ENCODE peak calls at places on chromosomes 6 and 20, in ten cellular contexts. F is ovary, P is GM12878, L is endothelial cell of umbilical vein, G is Peyer's patch, S is breast epithelium, Q is spleen, V is heart left ventricle, R is prostate gland, D is tibial nerve. K is an unnamed sample.
A peak's percentile ranks its signal among the peaks of the same experiment; 100 is the strongest.

GRCh38 chr6:38470548-38470947 is 169.2 kb downstream of the BTBD9 start:
- DNase-seq in V (no peak), D (no peak), Q (no peak), S (no peak), G (no peak), L (no peak), F (no peak), P (no peak), R (no peak), K (no peak)

GRCh38 chr20:57977141-57977540 is 251.3 kb downstream of the ANKRD60 start:
- DNase-seq in V (peak; percentile 52), F (no peak), Q (no peak), P (no peak), S (no peak), G (no peak), R (no peak), D (no peak), L (no peak), K (no peak)

GRCh38 chr20:58340853-58341252 is 31.3 kb downstream of the RAB22A start:
- DNase-seq in L (peak; percentile 8), G (no peak), P (no peak), D (no peak), V (no peak), R (no peak), S (no peak), F (no peak), Q (no peak), K (no peak)

GRCh38 chr20:35556871-35557270 is 15.0 kb downstream of the ERGIC3 start:
- DNase-seq in V (no peak), F (no peak), Q (no peak), D (no peak), R (no peak), S (no peak), P (no peak), G (no peak), L (no peak), K (no peak)

GRCh38 chr20:32465092-32465900 is 107.2 kb downstream of the ASXL1 start:
- DNase-seq in P (no peak), F (peak; percentile 46), R (no peak), D (no peak), S (peak; percentile 67), L (peak; percentile 88), Q (peak; percentile 86), G (peak; percentile 95), V (peak; percentile 76), K (peak; percentile 92)

GRCh38 chr6:70547313-70547712 is 19.4 kb upstream of the SDHAF4 start:
- DNase-seq in Q (no peak), F (no peak), S (no peak), P (no peak), L (peak; percentile 17), D (no peak), V (no peak), G (no peak), R (no peak), K (no peak)

GRCh38 chr6:18451756-18452155 is 64.6 kb downstream of the RNF144B start:
- DNase-seq in S (no peak), V (no peak), G (no peak), L (no peak), D (no peak), Q (no peak), R (no peak), F (no peak), P (no peak), K (no peak)

GRCh38 chr6:42210551-42210950 is 7.1 kb downstream of the MRPS10 start:
- DNase-seq in R (no peak), G (no peak), D (no peak), P (no peak), L (peak; percentile 92), V (no peak), Q (no peak), S (no peak), F (no peak), K (no peak)

DNA sequence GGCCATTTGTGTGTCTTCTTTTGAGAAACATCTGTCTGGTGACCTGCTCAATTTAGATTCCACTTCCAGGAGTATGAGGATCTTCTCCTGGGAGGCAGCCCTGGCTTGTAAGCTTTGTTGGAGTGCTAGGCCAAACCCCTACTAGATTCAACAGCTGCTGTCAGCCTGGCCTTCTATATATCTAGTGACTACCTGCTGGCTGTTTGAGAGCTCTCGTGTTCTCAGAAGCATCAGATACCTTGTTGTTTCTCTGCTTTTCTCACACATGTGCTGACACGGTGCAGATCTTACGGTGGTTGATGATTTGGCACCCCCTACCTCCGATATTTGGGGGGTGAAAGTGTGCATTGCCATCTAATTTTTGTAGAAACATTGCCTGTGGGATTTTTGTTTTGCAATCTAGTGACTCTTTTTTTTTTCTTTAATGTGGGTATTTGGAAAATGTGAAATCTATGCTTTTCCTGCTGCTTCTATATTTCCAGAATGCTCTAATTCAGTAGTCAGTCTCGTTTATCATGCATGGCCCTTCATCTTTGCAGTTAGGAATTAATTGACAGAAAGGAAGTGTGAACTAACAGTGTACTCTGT is 4.7 kb downstream of the CCN2 start:
- DNase-seq in R (no peak), V (no peak), L (no peak), S (no peak), Q (no peak), F (no peak), D (no peak), G (no peak), P (no peak), K (no peak)
- TF ChIP-seq POLR2A in R (no peak), V (no peak), L (no peak), S (no peak), Q (no peak), F (no peak), D (no peak), G (no peak), P (no peak), K (peak; percentile 30)

GRCh38 chr20:3811421-3812258 is 8.7 kb upstream of the AP5S1 start:
- DNase-seq in D (peak; percentile 99), F (peak; percentile 99), P (no peak), R (peak; percentile 97), L (peak; percentile 97), S (peak; percentile 98), G (peak; percentile 97), V (peak; percentile 99), Q (peak; percentile 96), K (peak; percentile 99)

GRCh38 chr20:3812975-3813599 is 7.3 kb upstream of the AP5S1 start:
- DNase-seq in D (no peak), G (no peak), F (no peak), P (no peak), R (no peak), V (no peak), Q (no peak), L (no peak), S (no peak), K (no peak)

GRCh38 chr20:3813758-3814581 is 6.4 kb upstream of the AP5S1 start:
- DNase-seq in R (no peak), P (no peak), V (no peak), D (no peak), G (no peak), L (no peak), S (no peak), Q (no peak), F (no peak), K (no peak)

GRCh38 chr20:3814928-3815495 is 5.3 kb upstream of the AP5S1 start:
- DNase-seq in F (no peak), D (no peak), S (no peak), G (no peak), V (no peak), R (no peak), L (no peak), P (no peak), Q (no peak), K (no peak)

DNA sequence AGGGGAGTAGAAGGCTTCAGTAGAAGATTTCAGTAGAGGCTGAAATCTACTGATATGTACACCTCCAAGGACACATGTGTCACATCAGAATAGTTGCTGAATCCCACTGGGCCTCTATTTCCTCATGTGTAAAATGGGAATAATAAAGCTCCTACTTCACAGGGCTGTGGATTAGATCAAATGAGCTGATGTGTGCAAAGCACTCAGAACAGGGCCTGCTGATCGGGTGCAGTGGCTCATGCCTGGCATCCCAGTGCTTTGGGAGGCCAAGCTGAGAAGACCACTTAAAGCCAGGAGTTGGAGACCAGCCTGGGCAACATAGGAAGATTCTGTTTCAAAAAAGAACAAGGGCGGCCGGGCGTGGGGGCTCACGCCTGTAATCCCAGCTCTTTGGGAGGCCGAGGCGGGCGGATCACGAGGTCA is 8.1 kb upstream of the AP5S1 start:
- DNase-seq in P (no peak), V (no peak), G (no peak), R (no peak), S (no peak), D (no peak), L (no peak), F (no peak), Q (peak; percentile 72), K (no peak)
- H3K4me1 ChIP-seq in P (peaks cover 9% of the 10 kb centered on the region), V (peaks cover 22% of the 10 kb centered on the region), G (no peaks in the 10 kb centered on the region), R (peaks cover 5% of the 10 kb centered on the region), S (peaks cover 11% of the 10 kb centered on the region), D (peaks cover 54% of the 10 kb centered on the region), L (peaks cover 25% of the 10 kb centered on the region), F (peaks cover 14% of the 10 kb centered on the region), Q (peaks cover 92% of the 10 kb centered on the region), K (peaks cover 29% of the 10 kb centered on the region)

DNA sequence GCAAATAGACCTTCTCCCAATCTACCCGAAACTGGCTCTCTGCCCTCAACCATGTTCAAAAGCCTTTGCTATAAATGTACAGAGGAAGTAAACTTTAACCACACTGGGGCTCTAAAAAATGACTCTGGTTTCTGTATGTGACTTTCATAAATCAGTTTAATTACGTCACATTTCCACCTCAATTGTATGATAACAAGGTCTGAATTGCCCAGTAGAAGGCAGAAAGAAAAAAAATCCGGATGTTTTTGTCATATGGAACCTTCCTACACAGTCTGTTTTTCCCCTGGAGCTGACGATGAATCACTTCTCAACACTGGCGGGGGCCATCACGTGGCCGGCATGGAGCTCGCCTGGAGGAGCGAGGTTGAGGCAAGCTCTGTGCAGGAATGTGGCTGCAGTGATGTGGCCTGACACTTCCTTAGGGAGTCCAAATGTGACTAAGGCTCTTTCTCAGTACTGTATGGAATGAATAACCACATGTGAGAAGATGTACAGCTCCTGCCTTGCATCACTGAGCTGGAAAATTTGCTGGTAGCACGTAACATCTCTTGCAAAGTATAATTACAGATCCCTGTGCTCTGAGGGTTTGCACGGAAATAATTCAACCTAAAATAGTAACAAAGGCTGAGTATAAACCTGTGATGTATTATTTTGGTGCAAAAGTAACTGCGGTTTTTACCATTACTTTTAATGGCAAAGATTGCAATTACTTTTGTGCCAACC is 58.5 kb upstream of the SNX9 start:
- DNase-seq in G (peak; percentile 95), R (peak; percentile 70), D (peak; percentile 48), F (peak; percentile 68), Q (peak; percentile 88), S (peak; percentile 93), L (peak; percentile 99), V (peak; percentile 79), P (peak; percentile 95), K (peak; percentile 92)
- H3K4me3 ChIP-seq in G (no peak overlapping the region), R (no peak overlapping the region), D (peak overlapping the region; percentile 13), F (no peak overlapping the region), Q (peak overlapping the region; percentile 10), S (no peak overlapping the region), L (peak overlapping the region; percentile 4), V (no peak overlapping the region), P (peak overlapping the region; percentile 15), K (no peak overlapping the region)

DNA sequence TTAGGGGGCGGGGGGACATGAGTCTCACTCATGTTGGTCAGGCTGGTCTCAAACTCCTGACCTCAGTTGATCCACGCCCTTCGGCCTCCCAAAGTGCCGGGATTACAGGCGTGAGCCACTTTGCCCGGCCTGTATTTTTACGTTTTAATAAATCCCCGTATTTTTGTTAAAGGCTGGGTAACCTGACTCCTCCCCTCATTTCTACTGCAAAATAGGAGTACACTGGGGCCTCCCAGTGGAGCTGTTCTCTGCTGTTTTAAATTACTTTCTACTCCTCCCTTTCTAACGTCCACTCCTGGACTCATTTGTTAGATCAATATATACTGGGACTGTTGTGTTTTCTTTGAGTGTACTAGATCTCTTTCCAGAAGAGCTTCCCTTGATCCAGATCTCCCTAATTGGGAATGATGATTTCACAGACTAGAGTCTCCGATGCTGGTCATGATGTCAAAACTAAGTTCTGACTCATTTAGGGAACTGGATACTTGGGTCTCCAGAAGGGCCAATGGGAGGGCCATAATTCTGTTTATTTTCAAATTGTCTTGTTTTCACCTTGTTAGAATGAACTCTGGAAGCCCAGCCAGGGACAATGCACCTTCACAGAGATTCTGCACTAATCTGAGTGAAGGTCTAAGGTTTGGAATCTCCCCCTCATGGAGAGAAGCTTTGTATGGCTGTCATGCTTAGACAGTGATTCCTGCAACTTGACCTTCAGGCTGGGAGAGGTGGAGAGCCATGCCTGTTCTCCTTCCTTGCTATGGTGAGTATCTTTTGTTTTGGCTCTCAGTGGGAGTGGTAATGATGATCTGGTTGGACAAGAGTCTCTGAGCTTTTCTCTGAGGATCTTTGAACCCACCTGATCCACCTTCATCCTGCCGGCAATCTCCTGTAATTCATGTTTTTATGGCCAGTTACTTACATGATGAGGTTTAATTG is 9.4 kb downstream of the HSPA1B start:
- DNase-seq in R (no peak), L (peak; percentile 30), D (no peak), G (peak; percentile 65), Q (no peak), P (no peak), V (no peak), F (no peak), S (no peak), K (no peak)
- TF ChIP-seq POLR2A in R (no peak), L (peak; percentile 10), D (no peak), G (no peak), Q (no peak), P (no peak), V (no peak), F (no peak), S (no peak), K (no peak)

K was measured in adrenal gland.